ENCODE peak calls at places on chromosomes 12 and 14, in eight cellular contexts. One of them, this sample, is unnamed.

GRCh38 chr12:75779891-75780501 is 251.6 kb downstream of the PHLDA1 start:
- DNase-seq in fibroblast of mammary gland: no peak
- DNase-seq in retinal pigment epithelial cell: peak
- DNase-seq in CD8-positive, alpha-beta T cell: no peak
- DNase-seq in left ventricle myocardium inferior: no peak
- DNase-seq in AG09309: no peak
- DNase-seq in fibroblast of pulmonary artery: peak
- DNase-seq in mucosa of descending colon: no peak
- DNase-seq in this sample: no peak

GRCh38 chr12:49369723-49370145 is 2.5 kb downstream of the SPATS2 start:
- DNase-seq in fibroblast of mammary gland: peak
- DNase-seq in retinal pigment epithelial cell: no peak
- DNase-seq in CD8-positive, alpha-beta T cell: no peak
- DNase-seq in left ventricle myocardium inferior: peak
- DNase-seq in AG09309: no peak
- DNase-seq in fibroblast of pulmonary artery: peak
- DNase-seq in mucosa of descending colon: peak
- DNase-seq in this sample: peak

GRCh38 chr12:108955225-108955835 is 65.5 kb downstream of the SVOP start:
- DNase-seq in fibroblast of mammary gland: peak
- DNase-seq in retinal pigment epithelial cell: no peak
- DNase-seq in CD8-positive, alpha-beta T cell: no peak
- DNase-seq in left ventricle myocardium inferior: peak
- DNase-seq in AG09309: no peak
- DNase-seq in fibroblast of pulmonary artery: peak
- DNase-seq in mucosa of descending colon: no peak
- DNase-seq in this sample: peak

GRCh38 chr12:120470150-120470817 is 736 bp upstream of the SRSF9 start:
- DNase-seq in fibroblast of mammary gland: peak
- DNase-seq in retinal pigment epithelial cell: no peak
- DNase-seq in CD8-positive, alpha-beta T cell: peak
- DNase-seq in left ventricle myocardium inferior: no peak
- DNase-seq in AG09309: no peak
- DNase-seq in fibroblast of pulmonary artery: peak
- DNase-seq in mucosa of descending colon: no peak
- DNase-seq in this sample: no peak

GRCh38 chr12:88960213-88960878 is 380.1 kb upstream of the KITLG start:
- DNase-seq in fibroblast of mammary gland: peak
- DNase-seq in retinal pigment epithelial cell: no peak
- DNase-seq in CD8-positive, alpha-beta T cell: no peak
- DNase-seq in left ventricle myocardium inferior: no peak
- DNase-seq in AG09309: no peak
- DNase-seq in fibroblast of pulmonary artery: peak
- DNase-seq in mucosa of descending colon: no peak
- DNase-seq in this sample: peak

GRCh38 chr12:96416033-96416790 is 16.0 kb upstream of the CDK17 start:
- DNase-seq in fibroblast of mammary gland: peak
- DNase-seq in retinal pigment epithelial cell: no peak
- DNase-seq in CD8-positive, alpha-beta T cell: no peak
- DNase-seq in left ventricle myocardium inferior: no peak
- DNase-seq in AG09309: peak
- DNase-seq in fibroblast of pulmonary artery: peak
- DNase-seq in mucosa of descending colon: no peak
- DNase-seq in this sample: peak

GRCh38 chr12:1044697-1045096 is 53.7 kb downstream of the ERC1 start:
- DNase-seq in fibroblast of mammary gland: peak
- DNase-seq in retinal pigment epithelial cell: peak
- DNase-seq in CD8-positive, alpha-beta T cell: no peak
- DNase-seq in left ventricle myocardium inferior: no peak
- DNase-seq in AG09309: peak
- DNase-seq in fibroblast of pulmonary artery: peak
- DNase-seq in mucosa of descending colon: no peak
- DNase-seq in this sample: peak

GRCh38 chr14:37251778-37252177 is 54.0 kb downstream of the MIPOL1 start:
- DNase-seq in fibroblast of mammary gland: no peak
- DNase-seq in retinal pigment epithelial cell: no peak
- DNase-seq in CD8-positive, alpha-beta T cell: no peak
- DNase-seq in left ventricle myocardium inferior: no peak
- DNase-seq in AG09309: no peak
- DNase-seq in fibroblast of pulmonary artery: no peak
- DNase-seq in mucosa of descending colon: no peak
- DNase-seq in this sample: no peak

GRCh38 chr12:123149828-123150272 is 1.0 kb downstream of the PITPNM2 start:
- DNase-seq in fibroblast of mammary gland: no peak
- DNase-seq in retinal pigment epithelial cell: no peak
- DNase-seq in CD8-positive, alpha-beta T cell: no peak
- DNase-seq in left ventricle myocardium inferior: no peak
- DNase-seq in AG09309: no peak
- DNase-seq in fibroblast of pulmonary artery: no peak
- DNase-seq in mucosa of descending colon: peak
- DNase-seq in this sample: no peak

GRCh38 chr14:35155962-35156361 is 33.6 kb downstream of the PRORP start:
- DNase-seq in fibroblast of mammary gland: peak
- DNase-seq in retinal pigment epithelial cell: no peak
- DNase-seq in CD8-positive, alpha-beta T cell: no peak
- DNase-seq in left ventricle myocardium inferior: no peak
- DNase-seq in AG09309: no peak
- DNase-seq in fibroblast of pulmonary artery: peak
- DNase-seq in mucosa of descending colon: no peak
- DNase-seq in this sample: peak

GRCh38 chr14:101791919-101792572 is 30.5 kb downstream of the PPP2R5C start:
- DNase-seq in fibroblast of mammary gland: peak
- DNase-seq in retinal pigment epithelial cell: peak
- DNase-seq in CD8-positive, alpha-beta T cell: no peak
- DNase-seq in left ventricle myocardium inferior: no peak
- DNase-seq in AG09309: peak
- DNase-seq in fibroblast of pulmonary artery: peak
- DNase-seq in mucosa of descending colon: no peak
- DNase-seq in this sample: peak

GRCh38 chr12:3129301-3130052 is 52.3 kb downstream of the TSPAN9 start:
- DNase-seq in fibroblast of mammary gland: peak
- DNase-seq in retinal pigment epithelial cell: no peak
- DNase-seq in CD8-positive, alpha-beta T cell: no peak
- DNase-seq in left ventricle myocardium inferior: no peak
- DNase-seq in AG09309: peak
- DNase-seq in fibroblast of pulmonary artery: peak
- DNase-seq in mucosa of descending colon: no peak
- DNase-seq in this sample: peak

GRCh38 chr12:105713901-105714300 is 383.4 kb downstream of the C12orf75 start:
- DNase-seq in fibroblast of mammary gland: no peak
- DNase-seq in retinal pigment epithelial cell: no peak
- DNase-seq in CD8-positive, alpha-beta T cell: no peak
- DNase-seq in left ventricle myocardium inferior: no peak
- DNase-seq in AG09309: no peak
- DNase-seq in fibroblast of pulmonary artery: no peak
- DNase-seq in mucosa of descending colon: no peak
- DNase-seq in this sample: no peak

DNA sequence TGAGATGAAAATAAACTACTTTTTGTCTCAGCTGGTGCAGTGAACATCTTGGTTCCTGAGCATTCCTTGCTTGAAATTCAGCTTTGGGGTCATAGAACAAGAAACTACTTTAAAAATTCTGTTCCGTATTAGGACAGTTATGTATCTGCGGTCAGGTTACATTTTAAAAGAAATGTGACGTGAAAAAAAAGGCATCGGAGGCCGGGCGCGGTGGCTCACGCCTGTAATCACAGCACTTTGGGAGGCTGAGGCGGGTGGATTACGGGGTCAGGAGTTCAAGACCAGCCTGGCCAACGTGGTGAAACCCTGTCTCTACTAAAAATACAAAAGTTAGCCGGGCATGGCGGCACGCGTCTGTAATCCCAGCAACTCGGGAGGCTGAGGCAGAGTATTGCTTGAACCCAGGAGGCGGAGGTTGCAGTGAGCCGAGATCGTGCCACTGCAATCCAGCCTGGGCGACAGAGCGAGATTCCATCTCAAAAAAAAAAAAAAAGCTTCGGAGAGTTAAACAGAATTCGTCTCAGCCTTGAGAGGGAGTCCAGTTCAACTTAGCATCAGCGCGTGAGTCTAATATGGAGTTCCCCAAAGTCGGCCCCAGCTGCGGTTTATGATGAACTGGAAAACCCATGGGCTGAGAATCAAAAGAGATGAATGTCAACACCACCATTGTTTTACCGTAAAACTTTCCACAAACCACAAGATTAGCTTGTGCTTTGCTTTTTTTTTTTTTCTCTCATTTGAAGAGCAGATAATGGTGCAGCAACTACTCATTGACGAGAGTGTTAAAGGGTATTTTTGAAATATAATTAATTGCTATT is 2.1 kb upstream of the SLC2A13 start:
- DNase-seq in fibroblast of mammary gland: no peak
- DNase-seq in retinal pigment epithelial cell: no peak
- DNase-seq in CD8-positive, alpha-beta T cell: no peak
- DNase-seq in left ventricle myocardium inferior: no peak
- DNase-seq in AG09309: no peak
- DNase-seq in fibroblast of pulmonary artery: no peak
- DNase-seq in mucosa of descending colon: no peak
- DNase-seq in this sample: no peak
- TF ChIP-seq CTCF in fibroblast of mammary gland: no peak
- TF ChIP-seq CTCF in retinal pigment epithelial cell: no peak
- TF ChIP-seq CTCF in CD8-positive, alpha-beta T cell: peak
- TF ChIP-seq CTCF in left ventricle myocardium inferior: peak
- TF ChIP-seq CTCF in AG09309: no peak
- TF ChIP-seq CTCF in fibroblast of pulmonary artery: no peak
- TF ChIP-seq CTCF in mucosa of descending colon: no peak
- TF ChIP-seq CTCF in this sample: no peak

GRCh38 chr12:110109037-110109836 is 14.9 kb upstream of the IFT81 start:
- DNase-seq in fibroblast of mammary gland: peak
- DNase-seq in retinal pigment epithelial cell: peak
- DNase-seq in CD8-positive, alpha-beta T cell: no peak
- DNase-seq in left ventricle myocardium inferior: peak
- DNase-seq in AG09309: peak
- DNase-seq in fibroblast of pulmonary artery: peak
- DNase-seq in mucosa of descending colon: peak
- DNase-seq in this sample: peak
- H3K4me3 ChIP-seq in fibroblast of mammary gland: peak
- H3K4me3 ChIP-seq in retinal pigment epithelial cell: peak
- H3K4me3 ChIP-seq in CD8-positive, alpha-beta T cell: no peak
- H3K4me3 ChIP-seq in left ventricle myocardium inferior: peak
- H3K4me3 ChIP-seq in AG09309: peak
- H3K4me3 ChIP-seq in fibroblast of pulmonary artery: peak
- H3K4me3 ChIP-seq in mucosa of descending colon: no peak
- H3K4me3 ChIP-seq in this sample: no peak

GRCh38 chr14:23345987-23346692 is 6.5 kb downstream of the SLC22A17 start:
- DNase-seq in fibroblast of mammary gland: no peak
- DNase-seq in retinal pigment epithelial cell: no peak
- DNase-seq in CD8-positive, alpha-beta T cell: no peak
- DNase-seq in left ventricle myocardium inferior: no peak
- DNase-seq in AG09309: no peak
- DNase-seq in fibroblast of pulmonary artery: no peak
- DNase-seq in mucosa of descending colon: no peak
- DNase-seq in this sample: no peak

GRCh38 chr14:23346693-23347405 is 5.8 kb downstream of the SLC22A17 start:
- DNase-seq in fibroblast of mammary gland: no peak
- DNase-seq in retinal pigment epithelial cell: no peak
- DNase-seq in CD8-positive, alpha-beta T cell: no peak
- DNase-seq in left ventricle myocardium inferior: no peak
- DNase-seq in AG09309: no peak
- DNase-seq in fibroblast of pulmonary artery: no peak
- DNase-seq in mucosa of descending colon: no peak
- DNase-seq in this sample: no peak

GRCh38 chr14:23348297-23348655 is 4.4 kb downstream of the SLC22A17 start:
- DNase-seq in fibroblast of mammary gland: no peak
- DNase-seq in retinal pigment epithelial cell: no peak
- DNase-seq in CD8-positive, alpha-beta T cell: no peak
- DNase-seq in left ventricle myocardium inferior: no peak
- DNase-seq in AG09309: no peak
- DNase-seq in fibroblast of pulmonary artery: no peak
- DNase-seq in mucosa of descending colon: no peak
- DNase-seq in this sample: no peak

GRCh38 chr14:23347406-23348296 is 5.0 kb downstream of the SLC22A17 start:
- DNase-seq in fibroblast of mammary gland: no peak
- DNase-seq in retinal pigment epithelial cell: no peak
- DNase-seq in CD8-positive, alpha-beta T cell: no peak
- DNase-seq in left ventricle myocardium inferior: no peak
- DNase-seq in AG09309: no peak
- DNase-seq in fibroblast of pulmonary artery: no peak
- DNase-seq in mucosa of descending colon: no peak
- DNase-seq in this sample: no peak

DNA sequence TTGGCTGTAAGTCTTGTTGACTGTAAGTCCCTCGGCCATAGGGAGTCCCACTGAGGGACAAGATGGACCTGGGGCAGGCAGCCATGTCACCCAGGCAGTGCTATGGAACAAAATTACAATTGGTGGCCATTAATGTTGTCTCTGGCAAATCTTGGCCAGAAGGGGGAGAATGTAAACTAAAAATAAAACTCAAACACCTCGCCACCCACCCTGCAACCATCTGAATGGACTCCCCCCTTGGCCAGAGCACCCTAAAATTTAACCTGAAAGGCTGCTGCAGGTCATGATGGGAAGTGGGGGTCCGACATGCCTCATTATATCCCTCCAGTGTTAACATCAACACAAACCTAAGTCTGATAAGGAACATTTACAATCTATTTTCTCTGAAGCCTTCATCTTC is 8.2 kb downstream of the SLC22A17 start:
- DNase-seq in fibroblast of mammary gland: no peak
- DNase-seq in retinal pigment epithelial cell: no peak
- DNase-seq in CD8-positive, alpha-beta T cell: no peak
- DNase-seq in left ventricle myocardium inferior: no peak
- DNase-seq in AG09309: no peak
- DNase-seq in fibroblast of pulmonary artery: no peak
- DNase-seq in mucosa of descending colon: no peak
- DNase-seq in this sample: no peak
- TF ChIP-seq CTCF in fibroblast of mammary gland: no peak
- TF ChIP-seq CTCF in retinal pigment epithelial cell: no peak
- TF ChIP-seq CTCF in CD8-positive, alpha-beta T cell: no peak
- TF ChIP-seq CTCF in left ventricle myocardium inferior: no peak
- TF ChIP-seq CTCF in AG09309: no peak
- TF ChIP-seq CTCF in fibroblast of pulmonary artery: no peak
- TF ChIP-seq CTCF in mucosa of descending colon: no peak
- TF ChIP-seq CTCF in this sample: no peak

GRCh38 chr12:11992515-11992914 is 78.2 kb upstream of the BCL2L14 start:
- DNase-seq in fibroblast of mammary gland: no peak
- DNase-seq in retinal pigment epithelial cell: no peak
- DNase-seq in CD8-positive, alpha-beta T cell: no peak
- DNase-seq in left ventricle myocardium inferior: no peak
- DNase-seq in AG09309: no peak
- DNase-seq in fibroblast of pulmonary artery: no peak
- DNase-seq in mucosa of descending colon: no peak
- DNase-seq in this sample: no peak

GRCh38 chr12:11986165-11986564 is 84.6 kb upstream of the BCL2L14 start:
- DNase-seq in fibroblast of mammary gland: no peak
- DNase-seq in retinal pigment epithelial cell: no peak
- DNase-seq in CD8-positive, alpha-beta T cell: no peak
- DNase-seq in left ventricle myocardium inferior: no peak
- DNase-seq in AG09309: no peak
- DNase-seq in fibroblast of pulmonary artery: no peak
- DNase-seq in mucosa of descending colon: no peak
- DNase-seq in this sample: no peak

GRCh38 chr12:11987906-11988305 is 82.8 kb upstream of the BCL2L14 start:
- DNase-seq in fibroblast of mammary gland: no peak
- DNase-seq in retinal pigment epithelial cell: no peak
- DNase-seq in CD8-positive, alpha-beta T cell: no peak
- DNase-seq in left ventricle myocardium inferior: no peak
- DNase-seq in AG09309: no peak
- DNase-seq in fibroblast of pulmonary artery: no peak
- DNase-seq in mucosa of descending colon: no peak
- DNase-seq in this sample: no peak

GRCh38 chr12:11991604-11992003 is 79.1 kb upstream of the BCL2L14 start:
- DNase-seq in fibroblast of mammary gland: no peak
- DNase-seq in retinal pigment epithelial cell: no peak
- DNase-seq in CD8-positive, alpha-beta T cell: no peak
- DNase-seq in left ventricle myocardium inferior: no peak
- DNase-seq in AG09309: no peak
- DNase-seq in fibroblast of pulmonary artery: no peak
- DNase-seq in mucosa of descending colon: no peak
- DNase-seq in this sample: peak
- H3K4me3 ChIP-seq in fibroblast of mammary gland: no peak
- H3K4me3 ChIP-seq in retinal pigment epithelial cell: no peak
- H3K4me3 ChIP-seq in CD8-positive, alpha-beta T cell: no peak
- H3K4me3 ChIP-seq in left ventricle myocardium inferior: no peak
- H3K4me3 ChIP-seq in AG09309: no peak
- H3K4me3 ChIP-seq in fibroblast of pulmonary artery: no peak
- H3K4me3 ChIP-seq in mucosa of descending colon: no peak
- H3K4me3 ChIP-seq in this sample: no peak

This sample was measured in astrocyte of the spinal cord.